ENCODE peak calls at places on chromosomes 1 and 21, in four cellular contexts. C is ovary, Z is neural progenitor cell, Q is SJSA1. R is an unnamed sample.

GRCh38 chr1:166237675-166238074 is 70.9 kb upstream of the FAM78B start:
- DNase-seq in Z (no peak), C (no peak), Q (no peak), R (no peak)

GRCh38 chr1:225772323-225772768 is 5.3 kb upstream of the SRP9 start:
- DNase-seq in Z (peak; percentile 92), Q (peak; percentile 81), C (peak; percentile 86), R (peak; percentile 77)

GRCh38 chr1:156608981-156609380 is 7.7 kb upstream of the GPATCH4 start:
- DNase-seq in C (no peak), Z (peak; percentile 58), Q (no peak), R (peak; percentile 55)

GRCh38 chr1:103129796-103130195 is 21.5 kb upstream of the COL11A1 start:
- DNase-seq in Z (no peak), C (no peak), Q (no peak), R (no peak)

GRCh38 chr1:6113745-6114144 is 66.4 kb downstream of the CHD5 start:
- DNase-seq in C (no peak), Z (no peak), Q (peak; percentile 37), R (no peak)

GRCh38 chr1:174157157-174157806 is 2.0 kb upstream of the RABGAP1L start:
- DNase-seq in C (no peak), Z (no peak), Q (no peak), R (no peak)

GRCh38 chr1:183218039-183218618 is 32.1 kb downstream of the LAMC2 start:
- DNase-seq in Z (no peak), Q (no peak), C (no peak), R (no peak)

GRCh38 chr21:33985117-33986050 is 69.8 kb upstream of the ATP5PO start:
- DNase-seq in Z (no peak), C (no peak), Q (no peak), R (no peak)

GRCh38 chr1:104671684-104672353 is 922.1 kb downstream of the AMY1C start:
- DNase-seq in Z (no peak), C (no peak), Q (no peak), R (no peak)

GRCh38 chr1:156291226-156292061 is 4.0 kb downstream of the GLMP start:
- DNase-seq in Q (peak; percentile 25), Z (peak; percentile 92), C (peak; percentile 89), R (peak; percentile 99)

GRCh38 chr1:169044296-169044695 is 62.2 kb upstream of the ATP1B1 start:
- DNase-seq in Q (no peak), C (no peak), Z (no peak), R (no peak)

GRCh38 chr21:18602711-18603110 is 199.1 kb upstream of the TMPRSS15 start:
- DNase-seq in C (no peak), Q (no peak), Z (no peak), R (no peak)

GRCh38 chr1:158116311-158116710 is 64.4 kb upstream of the CD1D start:
- DNase-seq in C (no peak), Q (no peak), Z (no peak), R (no peak)

GRCh38 chr1:26289158-26290059 is 9.5 kb downstream of the SH3BGRL3 start:
- DNase-seq in Q (no peak), Z (peak; percentile 33), C (no peak), R (peak; percentile 50)

GRCh38 chr1:207430602-207431001 is 23.5 kb upstream of the CR2 start:
- DNase-seq in C (no peak), Q (no peak), Z (no peak), R (no peak)

GRCh38 chr1:118716775-118717174 is 271.4 kb downstream of the TBX15 start:
- DNase-seq in C (no peak), Z (peak; percentile 17), Q (no peak), R (no peak)

GRCh38 chr21:21163904-21164303 is 165.7 kb downstream of the NCAM2 start:
- DNase-seq in Z (peak; percentile 82), Q (peak; percentile 33), C (no peak), R (peak; percentile 10)

GRCh38 chr1:8439015-8439702 is 121.2 kb downstream of the SLC45A1 start:
- DNase-seq in C (peak; percentile 71), Z (peak; percentile 80), Q (peak; percentile 33), R (peak; percentile 71)

GRCh38 chr1:66134004-66134403 is 341.3 kb downstream of the PDE4B start:
- DNase-seq in C (no peak), Q (no peak), Z (no peak), R (no peak)

GRCh38 chr1:15939181-15940109 is 36.5 kb downstream of the ZBTB17 start:
- DNase-seq in C (no peak), Z (no peak), Q (peak; percentile 72), R (no peak)

GRCh38 chr1:21058035-21058793 is 118.5 kb downstream of the EIF4G3 start:
- DNase-seq in C (no peak), Q (no peak), Z (no peak), R (no peak)

GRCh38 chr1:156506450-156506849 is 5.9 kb upstream of the MEF2D start:
- DNase-seq in Z (no peak), C (no peak), Q (no peak), R (no peak)

GRCh38 chr1:1543706-1544099 is 3.3 kb upstream of the TMEM240 start:
- DNase-seq in C (no peak), Z (no peak), Q (no peak), R (no peak)
- H3K27me3 ChIP-seq in C (no peaks in the 10 kb centered on the region), Z (no peaks in the 10 kb centered on the region), Q (no peaks in the 10 kb centered on the region), R (no peaks in the 10 kb centered on the region)

DNA sequence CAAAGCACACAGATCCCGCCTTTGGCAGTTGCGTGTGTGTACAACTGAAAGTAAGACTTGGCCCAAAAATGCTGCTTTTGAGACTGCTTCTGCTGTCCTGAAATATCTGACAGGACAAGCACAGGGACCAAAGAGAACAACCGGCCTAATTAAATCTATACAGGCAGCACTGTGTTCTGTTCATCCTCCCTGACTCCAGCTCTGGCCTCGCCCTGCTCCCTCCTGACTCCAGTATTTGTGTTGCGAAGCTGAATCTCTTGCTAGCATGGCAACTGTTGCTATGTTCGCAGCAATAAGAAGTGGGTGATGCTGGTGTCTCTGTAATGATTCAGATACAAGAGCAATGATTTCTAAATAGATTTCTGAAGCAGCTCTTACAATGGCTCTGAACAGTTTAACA is 7.3 kb downstream of the LRRC53 start:
- DNase-seq in C (no peak), Q (no peak), Z (peak; percentile 71), R (peak; percentile 9)
- H3K4me3 ChIP-seq in C (no peak overlapping the region), Q (no peak overlapping the region), Z (no peak overlapping the region), R (no peak overlapping the region)

DNA sequence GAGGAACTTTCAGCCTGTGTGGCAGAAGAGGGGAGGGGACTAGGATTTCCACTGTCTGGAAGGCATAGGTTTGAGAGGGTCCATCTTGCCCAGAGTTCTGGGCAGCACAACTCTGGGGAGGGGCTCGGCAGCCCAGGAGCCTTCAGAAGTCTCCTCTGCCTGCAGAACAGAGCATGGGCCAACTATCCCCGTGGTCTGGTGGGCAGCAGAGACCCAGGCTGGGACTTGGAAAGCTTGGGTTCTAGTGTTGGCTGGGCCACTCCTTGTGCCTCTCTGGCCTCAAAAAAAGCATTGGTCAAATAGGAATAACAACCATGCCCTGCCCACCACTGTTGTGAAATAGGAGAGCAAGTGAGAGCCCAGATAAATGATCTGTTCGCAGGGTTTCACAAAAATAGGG is 9.0 kb downstream of the EPHA10 start:
- DNase-seq in Z (no peak), C (no peak), Q (no peak), R (no peak)
- H3K27me3 ChIP-seq in Z (peaks cover 100% of the 10 kb centered on the region), C (no peaks in the 10 kb centered on the region), Q (peaks cover 67% of the 10 kb centered on the region), R (peaks cover 82% of the 10 kb centered on the region)

GRCh38 chr1:196723325-196724185 is 51.1 kb upstream of the CFHR3 start:
- DNase-seq in Q (peak; percentile 21), Z (peak; percentile 77), C (no peak), R (peak; percentile 4)
- H3K4me3 ChIP-seq in Q (no peak overlapping the region), Z (no peak overlapping the region), C (no peak overlapping the region), R (no peak overlapping the region)

R was measured in H7.